ENCODE peak calls at places on chromosomes 16 and 17, in six cellular contexts. X is HFFc6; O is cardiac muscle cell; V is activated CD8-positive, alpha-beta T cell treated with anti-CD3 and anti-CD28 coated beads, Interleukin-2, amount 10 ng/mL, durations not matched to agents 7 days and 5 days; S is T-helper 9 cell; U is renal cortical epithelial cell. M is an unnamed sample.

GRCh38 chr17:343211-343610 is 9.4 kb downstream of the RPH3AL start:
- DNase-seq in X (no peak), O (no peak), V (no peak), S (no peak), U (no peak), M (no peak)

GRCh38 chr17:55159251-55159650 is 105.5 kb upstream of the HLF start:
- DNase-seq in X (peak), O (no peak), V (no peak), S (no peak), U (peak), M (no peak)

GRCh38 chr17:47720754-47721533 is 12.1 kb upstream of the TBX21 start:
- DNase-seq in X (peak), O (peak), V (peak), S (peak), U (no peak), M (peak)

GRCh38 chr17:69870751-69871199 is 204.2 kb upstream of the KCNJ16 start:
- DNase-seq in X (peak), O (peak), V (no peak), S (no peak), U (no peak), M (no peak)

GRCh38 chr16:3282103-3282746 is 1.1 kb upstream of the ZNF263 start:
- DNase-seq in X (no peak), O (peak), V (no peak), S (no peak), U (no peak), M (peak)

GRCh38 chr16:81838794-81839193 is 59.7 kb downstream of the PLCG2 start:
- DNase-seq in X (peak), O (peak), V (no peak), S (no peak), U (peak), M (no peak)

GRCh38 chr17:51184124-51184523 is 17.9 kb downstream of the NME2 start:
- DNase-seq in X (no peak), O (no peak), V (no peak), S (no peak), U (no peak), M (no peak)

GRCh38 chr17:12744298-12744697 is 45.0 kb upstream of the ARHGAP44 start:
- DNase-seq in X (no peak), O (peak), V (no peak), S (no peak), U (peak), M (no peak)

GRCh38 chr17:47804461-47804860 is 17.1 kb downstream of the OSBPL7 start:
- DNase-seq in X (no peak), O (no peak), V (no peak), S (no peak), U (no peak), M (no peak)

GRCh38 chr16:67283039-67283825 is 3.9 kb downstream of the PLEKHG4 start:
- DNase-seq in X (peak), O (peak), V (no peak), S (no peak), U (peak), M (no peak)

GRCh38 chr17:61770043-61770442 is 93.3 kb downstream of the BRIP1 start:
- DNase-seq in X (peak), O (no peak), V (no peak), S (no peak), U (no peak), M (no peak)

GRCh38 chr17:80175411-80175810 is 5.6 kb downstream of the CARD14 start:
- DNase-seq in X (no peak), O (peak), V (no peak), S (no peak), U (peak), M (no peak)

M was measured in HL-60.